ENCODE peak calls at places on chromosomes 4 and X, in nine cellular contexts. I, M, U, G, S, E, A, N and P are unnamed samples.

GRCh38 chr4:77826280-77826679 is 7.1 kb upstream of the CNOT6L start:
- DNase-seq in I (no peak), M (peak; percentile 78), U (no peak), G (no peak), S (no peak), E (no peak), A (no peak), N (no peak), P (no peak)

GRCh38 chr4:78954048-78954666 is 14.9 kb upstream of the PAQR3 start:
- DNase-seq in I (peak; percentile 18), M (peak; percentile 40), U (peak; percentile 23), G (peak; percentile 72), S (peak; percentile 30), E (peak; percentile 49), A (peak; percentile 60), N (peak; percentile 82), P (peak; percentile 58)

GRCh38 chr4:110730318-110730717 is 107.4 kb upstream of the PITX2 start:
- DNase-seq in I (no peak), M (no peak), U (no peak), G (no peak), S (no peak), E (no peak), A (no peak), N (no peak), P (no peak)

GRCh38 chr4:41213563-41214157 is 682 bp downstream of the APBB2 start:
- DNase-seq in I (no peak), M (peak; percentile 49), U (no peak), G (no peak), S (peak; percentile 60), E (no peak), A (peak; percentile 54), N (no peak), P (no peak)

GRCh38 chrX:132940727-132941162 is 17.7 kb downstream of the HS6ST2 start:
- DNase-seq in I (peak; percentile 26), M (no peak), U (peak; percentile 4), G (peak; percentile 21), S (no peak), E (peak; percentile 22), A (no peak), N (peak; percentile 58), P (peak; percentile 90)

GRCh38 chr4:12633058-12633651 is 851.0 kb downstream of the RAB28 start:
- DNase-seq in I (peak; percentile 48), M (peak; percentile 67), U (peak; percentile 79), G (peak; percentile 85), S (peak; percentile 56), E (peak; percentile 92), A (peak; percentile 91), N (peak; percentile 89), P (peak; percentile 85)

GRCh38 chrX:15790766-15791380 is 589 bp downstream of the ZRSR2 start:
- DNase-seq in I (peak; percentile 17), M (peak; percentile 20), U (no peak), G (no peak), S (peak; percentile 27), E (no peak), A (peak; percentile 4), N (no peak), P (peak; percentile 4)

GRCh38 chr4:47213971-47214370 is 182.6 kb downstream of the GABRB1 start:
- DNase-seq in I (no peak), M (no peak), U (no peak), G (no peak), S (peak; percentile 67), E (no peak), A (peak; percentile 24), N (no peak), P (peak; percentile 35)

GRCh38 chr4:1792832-1793495 is at the start of gene FGFR3:
- DNase-seq in I (peak; percentile 99), M (no peak), U (no peak), G (peak; percentile 85), S (peak; percentile 64), E (peak; percentile 38), A (peak; percentile 92), N (peak; percentile 90), P (peak; percentile 3)

GRCh38 chrX:78024349-78025108 is 55.1 kb upstream of the PGAM4 start:
- DNase-seq in I (peak; percentile 30), M (peak; percentile 25), U (peak; percentile 43), G (peak; percentile 2), S (peak; percentile 10), E (peak; percentile 48), A (peak; percentile 10), N (peak; percentile 51), P (peak; percentile 71)

GRCh38 chrX:68570598-68570997 is 71.7 kb downstream of the YIPF6 start:
- DNase-seq in I (no peak), M (no peak), U (no peak), G (no peak), S (no peak), E (no peak), A (no peak), N (no peak), P (peak; percentile 26)

GRCh38 chrX:69060631-69061408 is 104.4 kb downstream of the PJA1 start:
- DNase-seq in I (no peak), M (no peak), U (peak; percentile 3), G (peak; percentile 37), S (peak; percentile 30), E (no peak), A (peak; percentile 37), N (peak; percentile 48), P (peak; percentile 61)

GRCh38 chr4:186037692-186038658 is 31.0 kb upstream of the TLR3 start:
- DNase-seq in I (peak; percentile 61), M (peak; percentile 73), U (peak; percentile 79), G (peak; percentile 72), S (peak; percentile 69), E (peak; percentile 63), A (peak; percentile 83), N (peak; percentile 83), P (peak; percentile 80)

GRCh38 chrX:20459410-20460350 is 193.0 kb upstream of the RPS6KA3 start:
- DNase-seq in I (no peak), M (no peak), U (no peak), G (no peak), S (no peak), E (no peak), A (no peak), N (no peak), P (no peak)

GRCh38 chrX:40176979-40177430 is 79.2 kb upstream of the BCOR start:
- DNase-seq in I (peak; percentile 65), M (no peak), U (no peak), G (peak; percentile 47), S (peak; percentile 45), E (peak; percentile 42), A (peak; percentile 48), N (peak; percentile 26), P (no peak)

GRCh38 chr4:165301833-165302232 is 25.6 kb upstream of the MSMO1 start:
- DNase-seq in I (no peak), M (no peak), U (no peak), G (no peak), S (peak; percentile 53), E (peak; percentile 48), A (no peak), N (no peak), P (no peak)

GRCh38 chr4:106355193-106355592 is 13.4 kb downstream of the GIMD1 start:
- DNase-seq in I (no peak), M (no peak), U (no peak), G (no peak), S (no peak), E (no peak), A (no peak), N (peak; percentile 43), P (no peak)

GRCh38 chr4:106353786-106354185 is 14.8 kb downstream of the GIMD1 start:
- DNase-seq in I (no peak), M (no peak), U (no peak), G (no peak), S (peak; percentile 30), E (no peak), A (no peak), N (no peak), P (no peak)

GRCh38 chr4:106362426-106362825 is 6.2 kb downstream of the GIMD1 start:
- DNase-seq in I (no peak), M (no peak), U (no peak), G (no peak), S (no peak), E (no peak), A (no peak), N (no peak), P (no peak)

GRCh38 chr4:106358899-106359298 is 9.7 kb downstream of the GIMD1 start:
- DNase-seq in I (no peak), M (no peak), U (no peak), G (no peak), S (peak; percentile 79), E (no peak), A (no peak), N (no peak), P (peak; percentile 13)
- TF ChIP-seq EZH2phosphoT487 in I (no peak), M (no peak), U (no peak), G (no peak), S (peak; percentile 90), E (no peak), A (no peak), N (no peak), P (no peak)

GRCh38 chr4:123651127-123651526 is 254.5 kb downstream of the SPRY1 start:
- DNase-seq in I (no peak), M (no peak), U (no peak), G (no peak), S (peak; percentile 24), E (no peak), A (peak; percentile 18), N (no peak), P (no peak)
- H2AFZ ChIP-seq in I (no peak overlapping the region), M (no peak overlapping the region), U (no peak overlapping the region), G (no peak overlapping the region), S (no peak overlapping the region), E (no peak overlapping the region), A (no peak overlapping the region), N (peak overlapping the region; percentile 18), P (no peak overlapping the region)

GRCh38 chr4:146369446-146369845 is 152.3 kb downstream of the SLC10A7 start:
- DNase-seq in I (no peak), M (no peak), U (no peak), G (no peak), S (no peak), E (no peak), A (no peak), N (no peak), P (no peak)

GRCh38 chr4:146367347-146367746 is 153.0 kb downstream of the REELD1 start:
- DNase-seq in I (no peak), M (no peak), U (no peak), G (no peak), S (no peak), E (no peak), A (no peak), N (no peak), P (no peak)

GRCh38 chr4:146371812-146372211 is 149.9 kb downstream of the SLC10A7 start:
- DNase-seq in I (no peak), M (no peak), U (no peak), G (no peak), S (no peak), E (no peak), A (no peak), N (no peak), P (no peak)

GRCh38 chr4:146368209-146368608 is 153.5 kb downstream of the SLC10A7 start:
- DNase-seq in I (no peak), M (no peak), U (no peak), G (no peak), S (no peak), E (no peak), A (peak; percentile 7), N (no peak), P (no peak)

GRCh38 chr4:146370841-146371240 is 150.9 kb downstream of the SLC10A7 start:
- DNase-seq in I (no peak), M (no peak), U (no peak), G (no peak), S (peak; percentile 3), E (no peak), A (no peak), N (no peak), P (peak; percentile 57)
- TF ChIP-seq EZH2phosphoT487 in I (no peak), M (no peak), U (no peak), G (no peak), S (no peak), E (no peak), A (no peak), N (no peak), P (no peak)

GRCh38 chr4:40193578-40193977 is 3.3 kb upstream of the RHOH start:
- DNase-seq in I (no peak), M (no peak), U (no peak), G (no peak), S (no peak), E (no peak), A (no peak), N (no peak), P (no peak)
- H2AFZ ChIP-seq in I (no peak overlapping the region), M (no peak overlapping the region), U (no peak overlapping the region), G (no peak overlapping the region), S (no peak overlapping the region), E (no peak overlapping the region), A (no peak overlapping the region), N (peak overlapping the region; percentile 70), P (no peak overlapping the region)